ENCODE peak calls at places on chromosomes 1 and 21, in eight cellular contexts. One of them, this sample, is unnamed.

GRCh38 chr1:236502579-236502971 is 21.2 kb upstream of the LGALS8 start:
- DNase-seq in fibroblast of lung: peak; percentile 56
- DNase-seq in ovary: no peak
- DNase-seq in thoracic aorta: no peak
- DNase-seq in transverse colon: no peak
- DNase-seq in AG04450: no peak
- DNase-seq in right cardiac atrium: no peak
- DNase-seq in naive thymus-derived CD4-positive, alpha-beta T cell: no peak
- DNase-seq in this sample: no peak

GRCh38 chr1:160951443-160952128 is 3.0 kb downstream of the ITLN2 start:
- DNase-seq in fibroblast of lung: peak; percentile 12
- DNase-seq in ovary: peak; percentile 43
- DNase-seq in thoracic aorta: no peak
- DNase-seq in transverse colon: peak; percentile 82
- DNase-seq in AG04450: no peak
- DNase-seq in right cardiac atrium: peak; percentile 64
- DNase-seq in naive thymus-derived CD4-positive, alpha-beta T cell: peak; percentile 76
- DNase-seq in this sample: no peak

GRCh38 chr1:22114083-22115012 is 28.5 kb downstream of the WNT4 start:
- DNase-seq in fibroblast of lung: peak; percentile 88
- DNase-seq in ovary: peak; percentile 84
- DNase-seq in thoracic aorta: no peak
- DNase-seq in transverse colon: no peak
- DNase-seq in AG04450: peak; percentile 44
- DNase-seq in right cardiac atrium: peak; percentile 58
- DNase-seq in naive thymus-derived CD4-positive, alpha-beta T cell: no peak
- DNase-seq in this sample: no peak

GRCh38 chr1:117284408-117285215 is 73.9 kb upstream of the VTCN1 start:
- DNase-seq in fibroblast of lung: peak; percentile 72
- DNase-seq in ovary: no peak
- DNase-seq in thoracic aorta: no peak
- DNase-seq in transverse colon: no peak
- DNase-seq in AG04450: peak; percentile 50
- DNase-seq in right cardiac atrium: no peak
- DNase-seq in naive thymus-derived CD4-positive, alpha-beta T cell: no peak
- DNase-seq in this sample: no peak

GRCh38 chr1:93979718-93980319 is 70.6 kb upstream of the GCLM start:
- DNase-seq in fibroblast of lung: peak; percentile 91
- DNase-seq in ovary: peak; percentile 71
- DNase-seq in thoracic aorta: no peak
- DNase-seq in transverse colon: peak; percentile 54
- DNase-seq in AG04450: peak; percentile 43
- DNase-seq in right cardiac atrium: no peak
- DNase-seq in naive thymus-derived CD4-positive, alpha-beta T cell: no peak
- DNase-seq in this sample: no peak

GRCh38 chr21:36713746-36714145 is 14.8 kb downstream of the SIM2 start:
- DNase-seq in fibroblast of lung: no peak
- DNase-seq in ovary: no peak
- DNase-seq in thoracic aorta: no peak
- DNase-seq in transverse colon: no peak
- DNase-seq in AG04450: no peak
- DNase-seq in right cardiac atrium: no peak
- DNase-seq in naive thymus-derived CD4-positive, alpha-beta T cell: no peak
- DNase-seq in this sample: no peak

GRCh38 chr1:11059166-11059989 is 440 bp downstream of the SRM start:
- DNase-seq in fibroblast of lung: peak; percentile 13
- DNase-seq in ovary: peak; percentile 31
- DNase-seq in thoracic aorta: no peak
- DNase-seq in transverse colon: peak; percentile 21
- DNase-seq in AG04450: no peak
- DNase-seq in right cardiac atrium: no peak
- DNase-seq in naive thymus-derived CD4-positive, alpha-beta T cell: no peak
- DNase-seq in this sample: no peak

GRCh38 chr1:18481190-18481920 is 625 bp downstream of the KLHDC7A start:
- DNase-seq in fibroblast of lung: no peak
- DNase-seq in ovary: no peak
- DNase-seq in thoracic aorta: no peak
- DNase-seq in transverse colon: no peak
- DNase-seq in AG04450: no peak
- DNase-seq in right cardiac atrium: no peak
- DNase-seq in naive thymus-derived CD4-positive, alpha-beta T cell: no peak
- DNase-seq in this sample: no peak

GRCh38 chr1:12208271-12208670 is 21.6 kb upstream of the VPS13D start:
- DNase-seq in fibroblast of lung: no peak
- DNase-seq in ovary: no peak
- DNase-seq in thoracic aorta: no peak
- DNase-seq in transverse colon: no peak
- DNase-seq in AG04450: no peak
- DNase-seq in right cardiac atrium: no peak
- DNase-seq in naive thymus-derived CD4-positive, alpha-beta T cell: no peak
- DNase-seq in this sample: no peak

GRCh38 chr1:234768171-234768568 is 158.2 kb upstream of the IRF2BP2 start:
- DNase-seq in fibroblast of lung: no peak
- DNase-seq in ovary: no peak
- DNase-seq in thoracic aorta: no peak
- DNase-seq in transverse colon: no peak
- DNase-seq in AG04450: no peak
- DNase-seq in right cardiac atrium: no peak
- DNase-seq in naive thymus-derived CD4-positive, alpha-beta T cell: no peak
- DNase-seq in this sample: no peak

GRCh38 chr1:227317541-227318002 is 720 bp downstream of the CDC42BPA start:
- DNase-seq in fibroblast of lung: peak; percentile 65
- DNase-seq in ovary: peak; percentile 51
- DNase-seq in thoracic aorta: no peak
- DNase-seq in transverse colon: peak; percentile 39
- DNase-seq in AG04450: no peak
- DNase-seq in right cardiac atrium: peak; percentile 31
- DNase-seq in naive thymus-derived CD4-positive, alpha-beta T cell: peak; percentile 1
- DNase-seq in this sample: no peak

GRCh38 chr1:89635825-89636815 is 3.2 kb downstream of the LRRC8C start:
- DNase-seq in fibroblast of lung: peak; percentile 82
- DNase-seq in ovary: no peak
- DNase-seq in thoracic aorta: no peak
- DNase-seq in transverse colon: no peak
- DNase-seq in AG04450: peak; percentile 36
- DNase-seq in right cardiac atrium: no peak
- DNase-seq in naive thymus-derived CD4-positive, alpha-beta T cell: no peak
- DNase-seq in this sample: no peak

GRCh38 chr1:43975249-43975961 is 645 bp downstream of the ATP6V0B start:
- DNase-seq in fibroblast of lung: peak; percentile 14
- DNase-seq in ovary: no peak
- DNase-seq in thoracic aorta: no peak
- DNase-seq in transverse colon: peak; percentile 73
- DNase-seq in AG04450: no peak
- DNase-seq in right cardiac atrium: peak; percentile 68
- DNase-seq in naive thymus-derived CD4-positive, alpha-beta T cell: peak; percentile 62
- DNase-seq in this sample: no peak

GRCh38 chr1:43978264-43978550 is 803 bp upstream of the B4GALT2 start:
- DNase-seq in fibroblast of lung: no peak
- DNase-seq in ovary: no peak
- DNase-seq in thoracic aorta: no peak
- DNase-seq in transverse colon: no peak
- DNase-seq in AG04450: no peak
- DNase-seq in right cardiac atrium: no peak
- DNase-seq in naive thymus-derived CD4-positive, alpha-beta T cell: no peak
- DNase-seq in this sample: no peak

GRCh38 chr1:43977376-43978263 is 1.4 kb upstream of the B4GALT2 start:
- DNase-seq in fibroblast of lung: no peak
- DNase-seq in ovary: no peak
- DNase-seq in thoracic aorta: no peak
- DNase-seq in transverse colon: no peak
- DNase-seq in AG04450: no peak
- DNase-seq in right cardiac atrium: no peak
- DNase-seq in naive thymus-derived CD4-positive, alpha-beta T cell: no peak
- DNase-seq in this sample: no peak

GRCh38 chr1:43976045-43976444 is 1.3 kb downstream of the ATP6V0B start:
- DNase-seq in fibroblast of lung: no peak
- DNase-seq in ovary: no peak
- DNase-seq in thoracic aorta: no peak
- DNase-seq in transverse colon: no peak
- DNase-seq in AG04450: no peak
- DNase-seq in right cardiac atrium: no peak
- DNase-seq in naive thymus-derived CD4-positive, alpha-beta T cell: no peak
- DNase-seq in this sample: no peak

DNA sequence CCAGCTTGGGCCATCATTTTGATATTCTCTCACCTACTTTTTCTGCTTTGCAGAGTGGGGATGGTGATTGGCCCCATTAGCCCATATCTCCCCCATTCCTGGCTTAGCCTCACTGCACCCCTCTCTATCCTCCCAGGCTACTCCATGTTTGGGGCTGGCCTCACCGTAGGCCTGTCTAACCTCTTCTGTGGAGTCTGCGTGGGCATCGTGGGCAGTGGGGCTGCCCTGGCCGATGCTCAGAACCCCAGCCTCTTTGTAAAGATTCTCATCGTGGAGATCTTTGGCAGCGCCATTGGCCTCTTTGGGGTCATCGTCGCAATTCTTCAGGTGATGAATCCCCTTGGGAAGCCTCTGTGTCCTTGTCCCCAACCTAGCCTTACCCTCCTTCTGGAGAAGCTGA is 2.1 kb upstream of the B4GALT2 start:
- DNase-seq in fibroblast of lung: no peak
- DNase-seq in ovary: no peak
- DNase-seq in thoracic aorta: no peak
- DNase-seq in transverse colon: no peak
- DNase-seq in AG04450: no peak
- DNase-seq in right cardiac atrium: no peak
- DNase-seq in naive thymus-derived CD4-positive, alpha-beta T cell: no peak
- DNase-seq in this sample: no peak
- H3K27ac ChIP-seq in fibroblast of lung: no peak overlapping the region
- H3K27ac ChIP-seq in ovary: no peak overlapping the region
- H3K27ac ChIP-seq in thoracic aorta: no peak overlapping the region
- H3K27ac ChIP-seq in transverse colon: no peak overlapping the region
- H3K27ac ChIP-seq in AG04450: no peak overlapping the region
- H3K27ac ChIP-seq in right cardiac atrium: no peak overlapping the region
- H3K27ac ChIP-seq in naive thymus-derived CD4-positive, alpha-beta T cell: no peak overlapping the region
- H3K27ac ChIP-seq in this sample: no peak overlapping the region

DNA sequence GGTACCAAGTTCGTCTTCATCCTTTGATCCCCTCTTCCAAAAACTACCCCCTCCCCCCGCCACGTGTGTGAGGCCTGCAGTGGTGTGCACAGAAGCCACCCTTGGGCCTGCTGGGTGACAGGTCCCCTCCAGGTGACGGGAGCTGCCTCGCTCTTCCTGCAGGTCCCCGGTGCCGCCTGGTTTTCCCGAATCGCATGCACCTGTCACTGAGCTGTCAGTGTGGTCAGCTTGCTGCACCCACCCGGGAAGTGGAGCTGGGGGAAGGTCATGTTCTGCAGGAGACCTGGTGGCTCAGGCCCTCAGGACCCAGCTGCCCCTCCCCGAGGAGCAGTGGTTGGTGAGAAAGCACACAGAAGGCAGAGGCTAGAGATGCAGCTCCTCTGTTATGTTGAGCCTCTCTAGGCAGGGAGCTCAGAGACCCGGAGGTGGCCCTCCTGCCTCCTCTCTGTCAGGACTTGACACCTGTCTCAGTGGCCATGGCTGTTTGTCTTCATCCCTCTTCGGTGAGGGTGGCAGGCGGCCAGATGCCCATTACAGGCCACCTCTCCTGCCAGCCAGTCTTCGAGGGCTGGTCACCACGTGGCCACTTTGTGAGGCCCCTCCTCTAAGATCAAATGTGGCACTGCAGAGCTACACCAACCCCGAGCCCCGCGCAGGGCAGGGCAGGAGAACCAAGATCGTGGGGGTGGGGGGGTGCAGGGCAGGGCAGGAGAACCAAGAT is 60.9 kb downstream of the SKI start:
- DNase-seq in fibroblast of lung: no peak
- DNase-seq in ovary: no peak
- DNase-seq in thoracic aorta: no peak
- DNase-seq in transverse colon: no peak
- DNase-seq in AG04450: no peak
- DNase-seq in right cardiac atrium: no peak
- DNase-seq in naive thymus-derived CD4-positive, alpha-beta T cell: no peak
- DNase-seq in this sample: no peak
- H3K27ac ChIP-seq in fibroblast of lung: peak overlapping the region; percentile 56
- H3K27ac ChIP-seq in ovary: no peak overlapping the region
- H3K27ac ChIP-seq in thoracic aorta: no peak overlapping the region
- H3K27ac ChIP-seq in transverse colon: no peak overlapping the region
- H3K27ac ChIP-seq in AG04450: no peak overlapping the region
- H3K27ac ChIP-seq in right cardiac atrium: no peak overlapping the region
- H3K27ac ChIP-seq in naive thymus-derived CD4-positive, alpha-beta T cell: peak overlapping the region; percentile 49
- H3K27ac ChIP-seq in this sample: no peak overlapping the region

GRCh38 chr1:2322065-2322571 is 69.2 kb downstream of the MORN1 start:
- DNase-seq in fibroblast of lung: peak; percentile 92
- DNase-seq in ovary: peak; percentile 84
- DNase-seq in thoracic aorta: peak; percentile 37
- DNase-seq in transverse colon: peak; percentile 60
- DNase-seq in AG04450: peak; percentile 56
- DNase-seq in right cardiac atrium: peak; percentile 88
- DNase-seq in naive thymus-derived CD4-positive, alpha-beta T cell: no peak
- DNase-seq in this sample: no peak

GRCh38 chr1:2320760-2321159 is 70.6 kb downstream of the MORN1 start:
- DNase-seq in fibroblast of lung: peak; percentile 56
- DNase-seq in ovary: no peak
- DNase-seq in thoracic aorta: no peak
- DNase-seq in transverse colon: no peak
- DNase-seq in AG04450: no peak
- DNase-seq in right cardiac atrium: no peak
- DNase-seq in naive thymus-derived CD4-positive, alpha-beta T cell: no peak
- DNase-seq in this sample: no peak

GRCh38 chr1:2320001-2320400 is 71.4 kb downstream of the MORN1 start:
- DNase-seq in fibroblast of lung: no peak
- DNase-seq in ovary: peak; percentile 67
- DNase-seq in thoracic aorta: no peak
- DNase-seq in transverse colon: no peak
- DNase-seq in AG04450: no peak
- DNase-seq in right cardiac atrium: peak; percentile 55
- DNase-seq in naive thymus-derived CD4-positive, alpha-beta T cell: no peak
- DNase-seq in this sample: no peak

GRCh38 chr1:2322593-2323295 is 68.6 kb downstream of the MORN1 start:
- DNase-seq in fibroblast of lung: no peak
- DNase-seq in ovary: no peak
- DNase-seq in thoracic aorta: no peak
- DNase-seq in transverse colon: no peak
- DNase-seq in AG04450: no peak
- DNase-seq in right cardiac atrium: peak; percentile 70
- DNase-seq in naive thymus-derived CD4-positive, alpha-beta T cell: no peak
- DNase-seq in this sample: peak; percentile 74

DNA sequence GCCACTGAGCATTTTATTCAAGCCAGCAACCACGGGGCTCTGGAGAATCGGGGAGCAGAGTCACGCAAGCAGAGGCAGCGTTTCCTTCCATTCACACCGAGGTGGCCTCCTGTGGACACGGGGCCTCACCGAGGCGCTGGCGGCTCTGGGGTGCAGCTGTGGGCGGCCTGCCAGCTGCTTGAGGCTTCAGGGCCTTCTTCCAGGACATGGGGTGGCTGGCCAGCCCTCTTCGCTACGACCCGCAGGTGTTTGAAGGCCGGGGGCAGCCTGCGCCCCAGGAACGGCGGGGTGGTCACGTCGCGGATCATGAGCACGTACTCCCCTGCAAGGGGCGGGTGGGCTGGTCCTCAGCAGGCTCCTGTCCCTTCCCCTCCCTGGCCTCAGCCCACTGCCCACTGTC is 70.1 kb downstream of the MORN1 start:
- DNase-seq in fibroblast of lung: no peak
- DNase-seq in ovary: no peak
- DNase-seq in thoracic aorta: no peak
- DNase-seq in transverse colon: no peak
- DNase-seq in AG04450: no peak
- DNase-seq in right cardiac atrium: no peak
- DNase-seq in naive thymus-derived CD4-positive, alpha-beta T cell: no peak
- DNase-seq in this sample: no peak
- H3K27ac ChIP-seq in fibroblast of lung: peak overlapping the region; percentile 36
- H3K27ac ChIP-seq in ovary: peak overlapping the region; percentile 66
- H3K27ac ChIP-seq in thoracic aorta: peak overlapping the region; percentile 94
- H3K27ac ChIP-seq in transverse colon: peak overlapping the region; percentile 80
- H3K27ac ChIP-seq in AG04450: no peak overlapping the region
- H3K27ac ChIP-seq in right cardiac atrium: peak overlapping the region; percentile 5
- H3K27ac ChIP-seq in naive thymus-derived CD4-positive, alpha-beta T cell: no peak overlapping the region
- H3K27ac ChIP-seq in this sample: no peak overlapping the region

GRCh38 chr21:41643246-41643966 is 123.4 kb downstream of the RIPK4 start:
- DNase-seq in fibroblast of lung: peak; percentile 58
- DNase-seq in ovary: no peak
- DNase-seq in thoracic aorta: no peak
- DNase-seq in transverse colon: no peak
- DNase-seq in AG04450: no peak
- DNase-seq in right cardiac atrium: no peak
- DNase-seq in naive thymus-derived CD4-positive, alpha-beta T cell: no peak
- DNase-seq in this sample: no peak
- H3K27ac ChIP-seq in fibroblast of lung: no peak overlapping the region
- H3K27ac ChIP-seq in ovary: no peak overlapping the region
- H3K27ac ChIP-seq in thoracic aorta: peak overlapping the region; percentile 93
- H3K27ac ChIP-seq in transverse colon: no peak overlapping the region
- H3K27ac ChIP-seq in AG04450: peak overlapping the region; percentile 39
- H3K27ac ChIP-seq in right cardiac atrium: no peak overlapping the region
- H3K27ac ChIP-seq in naive thymus-derived CD4-positive, alpha-beta T cell: no peak overlapping the region
- H3K27ac ChIP-seq in this sample: no peak overlapping the region